ENCODE peak calls at places on chromosomes 1 and 21, in four cellular contexts. B is COR-L47, Q is transverse colon, N is A172. G is an unnamed sample.

GRCh38 chr21:46171996-46172862 is 12.0 kb downstream of the SPATC1L start:
- DNase-seq in N (no peak), Q (no peak), B (no peak), G (no peak)

GRCh38 chr1:205588691-205589445 is 42.9 kb downstream of the ELK4 start:
- DNase-seq in N (peak), Q (peak), B (no peak), G (no peak)

GRCh38 chr1:53578358-53578757 is 119.2 kb downstream of the DMRTB1 start:
- DNase-seq in Q (no peak), N (no peak), B (no peak), G (no peak)

GRCh38 chr1:55015123-55015522 is 16.4 kb downstream of the BSND start:
- DNase-seq in B (no peak), Q (no peak), N (no peak), G (no peak)

GRCh38 chr1:68011786-68012375 is 38.5 kb downstream of the DIRAS3 start:
- DNase-seq in B (no peak), N (peak), Q (no peak), G (no peak)

GRCh38 chr1:220687809-220688208 is 2.4 kb upstream of the C1orf115 start:
- DNase-seq in N (no peak), Q (no peak), B (no peak), G (no peak)

GRCh38 chr1:918843-919242 is 4.9 kb upstream of the SAMD11 start:
- DNase-seq in Q (no peak), B (no peak), N (no peak), G (no peak)

GRCh38 chr21:28193189-28193588 is 799.5 kb downstream of the LTN1 start:
- DNase-seq in B (no peak), N (no peak), Q (no peak), G (no peak)

GRCh38 chr1:1098656-1099425 is 17.0 kb downstream of the C1orf159 start:
- DNase-seq in Q (peak), B (no peak), N (no peak), G (no peak)

GRCh38 chr1:225892307-225892706 is 3.4 kb upstream of the LEFTY1 start:
- DNase-seq in N (no peak), B (no peak), Q (no peak), G (no peak)

GRCh38 chr1:203178821-203179220 is 3.2 kb upstream of the MYBPH start:
- DNase-seq in Q (no peak), B (no peak), N (no peak), G (no peak)

GRCh38 chr1:44810101-44810761 is 1.9 kb downstream of the BTBD19 start:
- DNase-seq in B (peak), Q (peak), N (peak), G (no peak)

GRCh38 chr1:37667023-37667769 is 25.1 kb upstream of the CDCA8 start:
- DNase-seq in B (no peak), N (no peak), Q (no peak), G (no peak)

GRCh38 chr1:107124705-107125104 is 16.1 kb upstream of the NTNG1 start:
- DNase-seq in N (no peak), Q (no peak), B (no peak), G (no peak)

GRCh38 chr1:30263888-30264671 is 459.3 kb downstream of the MATN1 start:
- DNase-seq in Q (no peak), B (no peak), N (no peak), G (no peak)

GRCh38 chr1:27968692-27969091 is 8.9 kb downstream of the XKR8 start:
- DNase-seq in N (peak), Q (no peak), B (no peak), G (no peak)

GRCh38 chr21:14259669-14260458 is 43.9 kb downstream of the RBM11 start:
- DNase-seq in N (peak), Q (no peak), B (peak), G (no peak)

GRCh38 chr21:26093094-26093493 is 77.5 kb downstream of the APP start:
- DNase-seq in N (peak), Q (no peak), B (no peak), G (no peak)

GRCh38 chr1:62229932-62230331 is 35.3 kb downstream of the L1TD1 start:
- DNase-seq in Q (no peak), N (no peak), B (no peak), G (no peak)

G was measured in GM19239.